ENCODE peak calls at places on chromosomes 4 and X, in eight cellular contexts. Z, S, P, F, I, U, O and G are unnamed samples.

GRCh38 chrX:153954618-153955450 is 10.4 kb upstream of the RENBP start:
- DNase-seq in Z (no peak), S (no peak), P (no peak), F (no peak), I (no peak), U (peak), O (no peak), G (no peak)

GRCh38 chrX:17944833-17945497 is 83.9 kb upstream of the RAI2 start:
- DNase-seq in Z (no peak), S (no peak), P (peak), F (peak), I (no peak), U (no peak), O (peak), G (no peak)

GRCh38 chr4:80093563-80093962 is 20.5 kb upstream of the ANTXR2 start:
- DNase-seq in Z (no peak), S (no peak), P (no peak), F (no peak), I (no peak), U (no peak), O (no peak), G (no peak)

GRCh38 chr4:185820119-185821028 is 8.4 kb upstream of the SORBS2 start:
- DNase-seq in Z (no peak), S (no peak), P (no peak), F (no peak), I (no peak), U (no peak), O (no peak), G (peak)

GRCh38 chrX:15468036-15468435 is 25.1 kb downstream of the PIR start:
- DNase-seq in Z (no peak), S (peak), P (peak), F (no peak), I (no peak), U (peak), O (no peak), G (no peak)

GRCh38 chr4:2286904-2287593 is 25.1 kb upstream of the MXD4 start:
- DNase-seq in Z (no peak), S (no peak), P (no peak), F (no peak), I (no peak), U (no peak), O (no peak), G (no peak)

GRCh38 chr4:149296503-149296902 is 519.1 kb downstream of the IQCM start:
- DNase-seq in Z (no peak), S (no peak), P (no peak), F (no peak), I (no peak), U (no peak), O (no peak), G (peak)

GRCh38 chr4:89161841-89162240 is 50.5 kb downstream of the TIGD2 start:
- DNase-seq in Z (no peak), S (no peak), P (peak), F (no peak), I (no peak), U (no peak), O (no peak), G (no peak)

GRCh38 chr4:158841540-158841939 is 72.7 kb downstream of the FNIP2 start:
- DNase-seq in Z (no peak), S (no peak), P (no peak), F (no peak), I (no peak), U (no peak), O (no peak), G (no peak)

GRCh38 chr4:59904331-59904730 is 1295.8 kb upstream of the ADGRL3 start:
- DNase-seq in Z (no peak), S (no peak), P (peak), F (no peak), I (no peak), U (no peak), O (no peak), G (no peak)

GRCh38 chr4:99859618-99860017 is 34.6 kb downstream of the LAMTOR3 start:
- DNase-seq in Z (no peak), S (no peak), P (no peak), F (no peak), I (no peak), U (no peak), O (no peak), G (peak)

GRCh38 chr4:77007358-77008230 is 58.0 kb downstream of the SEPTIN11 start:
- DNase-seq in Z (no peak), S (peak), P (peak), F (no peak), I (no peak), U (no peak), O (no peak), G (peak)

GRCh38 chr4:125526420-125526819 is 211.7 kb downstream of the FAT4 start:
- DNase-seq in Z (no peak), S (no peak), P (no peak), F (no peak), I (no peak), U (no peak), O (no peak), G (no peak)

GRCh38 chrX:55127692-55128091 is 38.9 kb downstream of the PAGE2 start:
- DNase-seq in Z (no peak), S (no peak), P (peak), F (no peak), I (no peak), U (no peak), O (no peak), G (no peak)

GRCh38 chr4:24764305-24764704 is 31.1 kb upstream of the SOD3 start:
- DNase-seq in Z (no peak), S (no peak), P (no peak), F (no peak), I (no peak), U (no peak), O (no peak), G (peak)

GRCh38 chrX:25275159-25275558 is 259.4 kb upstream of the ARX start:
- DNase-seq in Z (no peak), S (no peak), P (no peak), F (no peak), I (no peak), U (no peak), O (no peak), G (no peak)

GRCh38 chr4:95549246-95550138 is 719 bp upstream of the UNC5C start:
- DNase-seq in Z (no peak), S (peak), P (no peak), F (peak), I (no peak), U (peak), O (peak), G (peak)

GRCh38 chr4:113106076-113106475 is 56.6 kb downstream of the ANK2 start:
- DNase-seq in Z (no peak), S (peak), P (peak), F (peak), I (no peak), U (no peak), O (no peak), G (no peak)

GRCh38 chr4:38621004-38621684 is 42.9 kb upstream of the KLF3 start:
- DNase-seq in Z (no peak), S (peak), P (peak), F (peak), I (no peak), U (no peak), O (peak), G (no peak)

GRCh38 chr4:92047209-92047877 is 256.4 kb upstream of the GRID2 start:
- DNase-seq in Z (no peak), S (peak), P (no peak), F (peak), I (no peak), U (no peak), O (no peak), G (no peak)

GRCh38 chrX:115531818-115532403 is 29.1 kb upstream of the PLS3 start:
- DNase-seq in Z (no peak), S (peak), P (peak), F (peak), I (no peak), U (no peak), O (no peak), G (no peak)

GRCh38 chrX:153305941-153306464 is 15.6 kb downstream of the PNMA6F start:
- DNase-seq in Z (no peak), S (no peak), P (no peak), F (no peak), I (no peak), U (no peak), O (no peak), G (no peak)

GRCh38 chr4:6307230-6307629 is 37.6 kb downstream of the WFS1 start:
- DNase-seq in Z (no peak), S (no peak), P (no peak), F (no peak), I (no peak), U (no peak), O (no peak), G (no peak)

GRCh38 chrX:38796926-38797325 is 4.3 kb upstream of the MID1IP1 start:
- DNase-seq in Z (no peak), S (peak), P (peak), F (no peak), I (no peak), U (no peak), O (no peak), G (no peak)

GRCh38 chrX:150018931-150019331 is 80.6 kb upstream of the EOLA2 start:
- DNase-seq in Z (no peak), S (peak), P (no peak), F (no peak), I (no peak), U (no peak), O (no peak), G (no peak)

GRCh38 chrX:153609917-153610833 is 11.2 kb upstream of the CCNQ start:
- DNase-seq in Z (no peak), S (peak), P (peak), F (peak), I (no peak), U (peak), O (peak), G (peak)

GRCh38 chr4:23355263-23355662 is 534.6 kb downstream of the PPARGC1A start:
- DNase-seq in Z (no peak), S (no peak), P (no peak), F (no peak), I (no peak), U (no peak), O (no peak), G (no peak)

GRCh38 chrX:24494544-24495113 is 29.5 kb downstream of the PDK3 start:
- DNase-seq in Z (no peak), S (peak), P (peak), F (peak), I (no peak), U (no peak), O (peak), G (peak)

GRCh38 chr4:2787230-2788100 is 5.4 kb upstream of the SH3BP2 start:
- DNase-seq in Z (no peak), S (no peak), P (no peak), F (no peak), I (no peak), U (peak), O (peak), G (peak)

GRCh38 chr4:113049421-113050355 is at the start of gene ANK2:
- DNase-seq in Z (no peak), S (peak), P (no peak), F (no peak), I (no peak), U (no peak), O (no peak), G (peak)

GRCh38 chr4:5471206-5471605 is 237.2 kb downstream of the EVC2 start:
- DNase-seq in Z (no peak), S (no peak), P (no peak), F (no peak), I (no peak), U (no peak), O (no peak), G (no peak)

DNA sequence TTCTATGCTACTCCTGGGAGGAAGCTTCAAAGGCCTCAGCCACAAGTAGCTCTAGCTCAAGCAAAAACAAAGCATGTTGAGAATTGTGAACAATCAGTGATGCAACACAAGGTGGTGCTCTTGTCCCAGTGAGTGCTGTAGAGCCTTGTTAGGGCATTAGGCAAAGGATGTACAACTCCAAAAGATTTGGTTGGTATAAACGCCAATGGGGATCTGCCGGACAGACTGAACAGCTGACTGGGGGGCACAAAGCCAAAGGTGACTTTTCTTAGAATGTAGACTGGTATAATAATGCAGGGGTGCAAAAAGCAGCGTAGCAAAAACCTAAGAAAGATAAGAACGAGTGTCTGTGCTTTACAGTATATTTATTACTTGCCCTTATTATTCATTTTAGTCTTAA is 62.6 kb upstream of the ALB start:
- DNase-seq in Z (no peak), S (peak), P (peak), F (peak), I (no peak), U (no peak), O (peak), G (no peak)
- TF ChIP-seq CTCF in Z (peak), S (peak), P (peak), F (peak), I (no peak), U (peak), O (peak), G (no peak)

DNA sequence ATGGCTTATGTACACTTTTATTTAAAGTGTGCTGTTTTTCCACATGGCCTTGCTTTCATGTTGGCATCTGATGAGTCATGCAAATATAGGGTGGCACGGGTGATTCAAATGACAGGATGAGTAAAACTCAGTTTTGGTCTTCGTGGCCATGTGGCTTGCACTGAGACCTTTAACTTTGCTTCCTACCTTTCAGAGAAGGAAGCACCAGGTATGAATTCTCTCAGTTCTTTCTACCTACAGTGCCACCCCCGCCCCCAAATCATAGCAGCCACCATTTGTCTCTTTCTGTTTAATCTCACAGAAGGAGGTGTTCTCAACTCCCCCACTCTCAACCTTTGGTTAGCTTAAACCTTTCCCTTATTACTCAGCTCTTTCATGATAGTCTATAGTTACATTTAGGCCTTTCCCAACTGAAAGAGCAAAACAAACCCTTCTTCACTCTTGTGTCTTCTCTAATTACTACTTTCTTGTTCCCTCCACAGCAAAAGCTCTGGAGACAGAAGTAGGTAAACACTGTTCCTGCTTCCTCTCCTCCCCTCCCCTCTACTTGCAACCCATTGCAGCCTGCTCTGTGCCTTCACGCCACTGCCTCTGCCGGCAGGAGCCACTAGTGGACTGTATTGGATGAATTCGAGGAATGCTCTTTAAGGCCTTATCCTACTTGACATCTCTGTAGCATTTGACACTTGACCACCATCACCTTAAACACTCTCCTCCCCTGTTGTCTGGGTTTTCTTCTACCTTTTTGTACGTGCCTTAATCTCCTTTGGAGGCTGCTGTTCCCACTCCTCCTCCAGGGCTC is 123.7 kb downstream of the AFF1 start:
- DNase-seq in Z (no peak), S (no peak), P (peak), F (peak), I (no peak), U (no peak), O (no peak), G (peak)
- TF ChIP-seq CTCF in Z (no peak), S (no peak), P (peak), F (no peak), I (no peak), U (peak), O (no peak), G (no peak)

GRCh38 chrX:27622883-27623282 is 32.7 kb downstream of the DCAF8L2 start:
- DNase-seq in Z (no peak), S (no peak), P (no peak), F (no peak), I (no peak), U (no peak), O (no peak), G (no peak)

GRCh38 chrX:27619459-27619858 is 29.3 kb downstream of the DCAF8L2 start:
- DNase-seq in Z (no peak), S (peak), P (no peak), F (no peak), I (no peak), U (no peak), O (no peak), G (no peak)

GRCh38 chrX:27619975-27620374 is 29.8 kb downstream of the DCAF8L2 start:
- DNase-seq in Z (no peak), S (no peak), P (peak), F (peak), I (no peak), U (no peak), O (no peak), G (no peak)
- TF ChIP-seq CTCF in Z (no peak), S (peak), P (peak), F (peak), I (no peak), U (no peak), O (peak), G (no peak)

GRCh38 chr4:8538703-8539567 is 41.3 kb upstream of the GPR78 start:
- DNase-seq in Z (no peak), S (peak), P (peak), F (peak), I (no peak), U (peak), O (no peak), G (no peak)
- TF ChIP-seq CTCF in Z (no peak), S (no peak), P (no peak), F (no peak), I (no peak), U (no peak), O (no peak), G (no peak)

GRCh38 chr4:140237616-140238352 is 83.8 kb upstream of the MAML3 start:
- DNase-seq in Z (no peak), S (peak), P (no peak), F (no peak), I (peak), U (peak), O (peak), G (peak)

GRCh38 chr4:140229881-140230280 is 75.9 kb upstream of the MAML3 start:
- DNase-seq in Z (no peak), S (no peak), P (no peak), F (no peak), I (no peak), U (no peak), O (peak), G (no peak)

GRCh38 chr4:140234697-140235060 is 80.7 kb upstream of the MAML3 start:
- DNase-seq in Z (no peak), S (no peak), P (no peak), F (no peak), I (no peak), U (no peak), O (no peak), G (no peak)

GRCh38 chr4:140236649-140237160 is 82.7 kb upstream of the MAML3 start:
- DNase-seq in Z (no peak), S (no peak), P (no peak), F (no peak), I (no peak), U (no peak), O (no peak), G (no peak)

DNA sequence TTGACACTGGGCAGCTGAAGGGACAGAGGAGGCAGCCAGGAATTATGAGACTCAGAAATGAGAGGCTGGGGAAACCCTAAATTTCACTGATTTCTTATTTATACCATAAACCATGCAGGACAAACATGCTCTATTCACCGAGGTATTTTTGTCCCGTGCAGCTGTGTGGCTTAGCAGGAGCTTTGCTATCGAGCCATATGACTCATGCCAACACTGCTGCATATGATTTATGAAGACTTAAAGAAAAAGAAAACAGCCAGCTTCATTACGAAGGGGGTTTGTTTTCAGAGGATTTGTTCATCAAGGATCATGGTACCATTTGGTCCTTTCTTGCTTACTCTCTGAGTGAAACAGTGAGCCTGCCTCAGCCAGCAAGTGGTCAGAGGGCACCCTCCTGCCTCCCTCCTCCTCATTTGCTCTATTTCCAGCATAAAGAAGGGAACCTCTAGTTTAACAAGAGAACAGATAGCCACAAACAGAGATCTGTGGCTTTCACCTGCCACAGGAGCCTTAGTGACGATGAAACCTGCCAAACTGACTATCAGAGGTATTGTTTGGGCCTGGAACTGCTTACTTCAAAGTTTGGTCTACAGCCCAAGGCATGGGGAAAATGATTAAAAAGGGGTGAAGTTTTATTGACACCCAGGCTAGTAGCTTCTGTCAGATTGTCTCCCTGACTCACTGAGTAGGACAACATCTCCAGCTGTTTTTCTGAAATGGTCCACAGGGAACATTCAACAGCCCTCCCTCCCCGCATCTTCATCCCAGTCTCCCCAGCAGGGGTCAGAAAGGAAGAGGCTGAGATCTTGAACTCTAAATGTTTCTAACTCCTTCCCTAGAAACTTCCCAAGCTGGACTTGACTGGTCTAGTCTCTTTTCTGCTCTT is 80.1 kb upstream of the MAML3 start:
- DNase-seq in Z (no peak), S (peak), P (no peak), F (no peak), I (no peak), U (no peak), O (no peak), G (no peak)
- TF ChIP-seq CTCF in Z (no peak), S (no peak), P (no peak), F (no peak), I (no peak), U (no peak), O (no peak), G (no peak)